ENCODE peak calls at places on chromosome 16, in seven cellular contexts. One of them, this sample, is unnamed.

GRCh38 chr16:82345318-82345717 is 175.3 kb upstream of the MPHOSPH6 start:
- DNase-seq in fibroblast of pulmonary artery: no peak
- DNase-seq in K562: no peak
- DNase-seq in RWPE1: no peak
- DNase-seq in glutamatergic neuron: no peak
- DNase-seq in AG04450: no peak
- DNase-seq in mammary epithelial cell: no peak
- DNase-seq in this sample: no peak

GRCh38 chr16:72812651-72813050 is 235.3 kb downstream of the ZFHX3 start:
- DNase-seq in K562: no peak
- DNase-seq in fibroblast of pulmonary artery: no peak
- DNase-seq in RWPE1: no peak
- DNase-seq in AG04450: no peak
- DNase-seq in glutamatergic neuron: no peak
- DNase-seq in mammary epithelial cell: no peak
- DNase-seq in this sample: no peak

GRCh38 chr16:27977966-27978365 is 85.5 kb downstream of the GSG1L start:
- DNase-seq in fibroblast of pulmonary artery: peak; percentile 11
- DNase-seq in K562: no peak
- DNase-seq in RWPE1: no peak
- DNase-seq in mammary epithelial cell: no peak
- DNase-seq in AG04450: no peak
- DNase-seq in glutamatergic neuron: no peak
- DNase-seq in this sample: no peak

GRCh38 chr16:23382279-23382678 is 70.7 kb downstream of the COG7 start:
- DNase-seq in mammary epithelial cell: no peak
- DNase-seq in RWPE1: no peak
- DNase-seq in fibroblast of pulmonary artery: no peak
- DNase-seq in AG04450: no peak
- DNase-seq in K562: no peak
- DNase-seq in glutamatergic neuron: no peak
- DNase-seq in this sample: no peak

GRCh38 chr16:19757762-19758595 is 39.9 kb downstream of the IQCK start:
- DNase-seq in glutamatergic neuron: no peak
- DNase-seq in mammary epithelial cell: peak; percentile 81
- DNase-seq in K562: no peak
- DNase-seq in fibroblast of pulmonary artery: no peak
- DNase-seq in RWPE1: no peak
- DNase-seq in AG04450: no peak
- DNase-seq in this sample: no peak

GRCh38 chr16:59605706-59606105 is 871.6 kb upstream of the GOT2 start:
- DNase-seq in fibroblast of pulmonary artery: peak; percentile 1
- DNase-seq in RWPE1: no peak
- DNase-seq in AG04450: no peak
- DNase-seq in glutamatergic neuron: no peak
- DNase-seq in K562: no peak
- DNase-seq in mammary epithelial cell: peak; percentile 67
- DNase-seq in this sample: no peak

GRCh38 chr16:49277386-49277742 is 4.3 kb downstream of the CBLN1 start:
- DNase-seq in K562: no peak
- DNase-seq in mammary epithelial cell: no peak
- DNase-seq in RWPE1: no peak
- DNase-seq in glutamatergic neuron: no peak
- DNase-seq in AG04450: no peak
- DNase-seq in fibroblast of pulmonary artery: no peak
- DNase-seq in this sample: no peak

GRCh38 chr16:14037960-14038359 is 33.2 kb upstream of the MRTFB start:
- DNase-seq in fibroblast of pulmonary artery: no peak
- DNase-seq in glutamatergic neuron: no peak
- DNase-seq in RWPE1: no peak
- DNase-seq in K562: no peak
- DNase-seq in mammary epithelial cell: no peak
- DNase-seq in AG04450: no peak
- DNase-seq in this sample: no peak

GRCh38 chr16:69522732-69523404 is 42.9 kb upstream of the NFAT5 start:
- DNase-seq in fibroblast of pulmonary artery: no peak
- DNase-seq in RWPE1: no peak
- DNase-seq in mammary epithelial cell: no peak
- DNase-seq in glutamatergic neuron: no peak
- DNase-seq in K562: peak; percentile 49
- DNase-seq in AG04450: no peak
- DNase-seq in this sample: no peak

GRCh38 chr16:23466162-23466885 is 13.3 kb upstream of the COG7 start:
- DNase-seq in glutamatergic neuron: no peak
- DNase-seq in fibroblast of pulmonary artery: peak; percentile 47
- DNase-seq in mammary epithelial cell: peak; percentile 95
- DNase-seq in RWPE1: peak; percentile 68
- DNase-seq in K562: no peak
- DNase-seq in AG04450: peak; percentile 52
- DNase-seq in this sample: no peak

GRCh38 chr16:75254359-75254837 is 3.0 kb upstream of the BCAR1 start:
- DNase-seq in fibroblast of pulmonary artery: peak; percentile 68
- DNase-seq in glutamatergic neuron: no peak
- DNase-seq in K562: no peak
- DNase-seq in AG04450: no peak
- DNase-seq in mammary epithelial cell: peak; percentile 86
- DNase-seq in RWPE1: peak; percentile 52
- DNase-seq in this sample: no peak

GRCh38 chr16:72300892-72301291 is 128.9 kb upstream of the PMFBP1 start:
- DNase-seq in K562: no peak
- DNase-seq in fibroblast of pulmonary artery: no peak
- DNase-seq in glutamatergic neuron: no peak
- DNase-seq in mammary epithelial cell: no peak
- DNase-seq in AG04450: no peak
- DNase-seq in RWPE1: no peak
- DNase-seq in this sample: no peak

GRCh38 chr16:67847064-67847861 is at the start of gene CENPT:
- DNase-seq in AG04450: no peak
- DNase-seq in mammary epithelial cell: peak; percentile 78
- DNase-seq in RWPE1: peak; percentile 75
- DNase-seq in fibroblast of pulmonary artery: peak; percentile 57
- DNase-seq in glutamatergic neuron: peak; percentile 38
- DNase-seq in K562: peak; percentile 77
- DNase-seq in this sample: peak; percentile 32

GRCh38 chr16:12229759-12230594 is 253.4 kb downstream of the SNX29 start:
- DNase-seq in mammary epithelial cell: no peak
- DNase-seq in RWPE1: no peak
- DNase-seq in K562: no peak
- DNase-seq in glutamatergic neuron: no peak
- DNase-seq in fibroblast of pulmonary artery: peak; percentile 15
- DNase-seq in AG04450: peak; percentile 21
- DNase-seq in this sample: no peak

GRCh38 chr16:69691980-69692911 is 34.1 kb downstream of the NQO1 start:
- DNase-seq in mammary epithelial cell: peak; percentile 81
- DNase-seq in AG04450: no peak
- DNase-seq in K562: no peak
- DNase-seq in glutamatergic neuron: no peak
- DNase-seq in RWPE1: no peak
- DNase-seq in fibroblast of pulmonary artery: peak; percentile 29
- DNase-seq in this sample: no peak

GRCh38 chr16:70252355-70252988 is 732 bp upstream of the EXOSC6 start:
- DNase-seq in fibroblast of pulmonary artery: peak; percentile 21
- DNase-seq in AG04450: no peak
- DNase-seq in K562: peak; percentile 51
- DNase-seq in RWPE1: no peak
- DNase-seq in mammary epithelial cell: no peak
- DNase-seq in glutamatergic neuron: peak; percentile 71
- DNase-seq in this sample: peak; percentile 58

GRCh38 chr16:50516890-50517289 is 31.3 kb upstream of the NKD1 start:
- DNase-seq in glutamatergic neuron: no peak
- DNase-seq in mammary epithelial cell: no peak
- DNase-seq in K562: no peak
- DNase-seq in RWPE1: no peak
- DNase-seq in AG04450: no peak
- DNase-seq in fibroblast of pulmonary artery: no peak
- DNase-seq in this sample: no peak

GRCh38 chr16:12458591-12459400 is 344.9 kb downstream of the CPPED1 start:
- DNase-seq in glutamatergic neuron: no peak
- DNase-seq in AG04450: no peak
- DNase-seq in mammary epithelial cell: no peak
- DNase-seq in RWPE1: no peak
- DNase-seq in fibroblast of pulmonary artery: no peak
- DNase-seq in K562: no peak
- DNase-seq in this sample: no peak

GRCh38 chr16:47358816-47359215 is 102.0 kb downstream of the ITFG1 start:
- DNase-seq in glutamatergic neuron: no peak
- DNase-seq in K562: no peak
- DNase-seq in fibroblast of pulmonary artery: no peak
- DNase-seq in AG04450: no peak
- DNase-seq in mammary epithelial cell: peak; percentile 28
- DNase-seq in RWPE1: peak; percentile 4
- DNase-seq in this sample: no peak

GRCh38 chr16:64539811-64540210 is 582.1 kb downstream of the CDH11 start:
- DNase-seq in RWPE1: no peak
- DNase-seq in K562: no peak
- DNase-seq in glutamatergic neuron: no peak
- DNase-seq in fibroblast of pulmonary artery: no peak
- DNase-seq in AG04450: no peak
- DNase-seq in mammary epithelial cell: no peak
- DNase-seq in this sample: no peak

GRCh38 chr16:75203667-75204409 is 3.1 kb downstream of the CTRB2 start:
- DNase-seq in mammary epithelial cell: no peak
- DNase-seq in glutamatergic neuron: no peak
- DNase-seq in K562: no peak
- DNase-seq in fibroblast of pulmonary artery: no peak
- DNase-seq in RWPE1: no peak
- DNase-seq in AG04450: no peak
- DNase-seq in this sample: no peak

GRCh38 chr16:11224894-11225676 is 30.9 kb downstream of the SOCS1 start:
- DNase-seq in glutamatergic neuron: no peak
- DNase-seq in K562: no peak
- DNase-seq in AG04450: no peak
- DNase-seq in mammary epithelial cell: peak; percentile 32
- DNase-seq in RWPE1: no peak
- DNase-seq in fibroblast of pulmonary artery: no peak
- DNase-seq in this sample: no peak

DNA sequence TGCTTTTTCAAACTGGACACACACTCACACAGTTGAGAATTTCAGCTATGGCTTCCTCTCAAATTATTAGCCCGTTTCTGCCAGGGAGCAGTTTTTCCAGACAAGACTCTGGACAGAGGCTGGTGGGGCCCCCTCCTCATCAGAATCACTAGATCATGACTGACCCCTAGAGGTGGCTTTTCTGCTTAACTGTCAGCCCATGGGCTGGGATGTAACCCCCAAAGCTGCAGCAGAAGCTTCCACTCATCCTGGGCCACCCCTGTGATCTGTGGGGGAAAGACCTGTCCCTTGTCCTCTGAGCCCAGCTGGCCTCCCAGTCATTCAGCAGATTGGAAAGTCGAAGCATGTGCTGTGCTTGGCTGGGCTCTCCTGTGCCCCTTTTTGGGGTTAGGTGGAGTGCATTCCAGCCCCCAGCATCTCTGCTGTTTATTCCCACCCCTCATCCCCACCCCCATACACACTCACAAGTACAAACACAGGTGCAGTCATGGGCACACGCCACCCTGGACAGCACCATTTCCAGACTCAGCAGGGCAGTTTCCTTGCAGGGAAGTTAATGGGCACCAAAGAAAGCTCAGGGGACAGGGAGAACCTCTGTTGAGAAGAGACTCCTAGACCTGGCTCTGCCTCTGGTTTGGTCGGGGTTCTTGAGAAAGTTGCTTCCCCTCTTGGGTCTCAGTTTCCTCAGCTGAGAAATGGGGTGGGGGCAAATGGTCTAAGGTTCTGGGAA is 77.6 kb upstream of the RBL2 start:
- DNase-seq in RWPE1: no peak
- DNase-seq in mammary epithelial cell: no peak
- DNase-seq in AG04450: no peak
- DNase-seq in glutamatergic neuron: no peak
- DNase-seq in K562: no peak
- DNase-seq in fibroblast of pulmonary artery: no peak
- DNase-seq in this sample: peak; percentile 19
- TF ChIP-seq CTCF in RWPE1: no peak
- TF ChIP-seq CTCF in mammary epithelial cell: no peak
- TF ChIP-seq CTCF in AG04450: no peak
- TF ChIP-seq CTCF in glutamatergic neuron: no peak
- TF ChIP-seq CTCF in K562: peak; percentile 41
- TF ChIP-seq CTCF in fibroblast of pulmonary artery: no peak
- TF ChIP-seq CTCF in this sample: no peak

GRCh38 chr16:6611535-6611934 is 721.1 kb upstream of the RBFOX1 start:
- DNase-seq in AG04450: no peak
- DNase-seq in mammary epithelial cell: no peak
- DNase-seq in fibroblast of pulmonary artery: no peak
- DNase-seq in RWPE1: no peak
- DNase-seq in glutamatergic neuron: no peak
- DNase-seq in K562: peak; percentile 12
- DNase-seq in this sample: peak; percentile 26
- TF ChIP-seq CTCF in AG04450: no peak
- TF ChIP-seq CTCF in mammary epithelial cell: no peak
- TF ChIP-seq CTCF in fibroblast of pulmonary artery: no peak
- TF ChIP-seq CTCF in RWPE1: no peak
- TF ChIP-seq CTCF in glutamatergic neuron: no peak
- TF ChIP-seq CTCF in K562: peak; percentile 42
- TF ChIP-seq CTCF in this sample: no peak

GRCh38 chr16:2429037-2429770 is at the start of gene CCNF:
- DNase-seq in mammary epithelial cell: peak; percentile 92
- DNase-seq in K562: peak; percentile 98
- DNase-seq in AG04450: peak; percentile 75
- DNase-seq in glutamatergic neuron: peak; percentile 100
- DNase-seq in RWPE1: peak; percentile 99
- DNase-seq in fibroblast of pulmonary artery: peak; percentile 94
- DNase-seq in this sample: peak; percentile 99

GRCh38 chr16:2428787-2429036 is 535 bp upstream of the CCNF start:
- DNase-seq in mammary epithelial cell: no peak
- DNase-seq in glutamatergic neuron: no peak
- DNase-seq in fibroblast of pulmonary artery: no peak
- DNase-seq in K562: no peak
- DNase-seq in AG04450: no peak
- DNase-seq in RWPE1: no peak
- DNase-seq in this sample: no peak

GRCh38 chr16:2427526-2427925 is 1.7 kb upstream of the CCNF start:
- DNase-seq in K562: no peak
- DNase-seq in AG04450: no peak
- DNase-seq in fibroblast of pulmonary artery: no peak
- DNase-seq in RWPE1: no peak
- DNase-seq in mammary epithelial cell: no peak
- DNase-seq in glutamatergic neuron: no peak
- DNase-seq in this sample: no peak

GRCh38 chr16:2426941-2427361 is 2.3 kb upstream of the CCNF start:
- DNase-seq in glutamatergic neuron: no peak
- DNase-seq in RWPE1: peak; percentile 27
- DNase-seq in K562: no peak
- DNase-seq in mammary epithelial cell: peak; percentile 27
- DNase-seq in fibroblast of pulmonary artery: no peak
- DNase-seq in AG04450: no peak
- DNase-seq in this sample: no peak

GRCh38 chr16:2428051-2428786 is 1.0 kb upstream of the CCNF start:
- DNase-seq in glutamatergic neuron: peak; percentile 61
- DNase-seq in AG04450: no peak
- DNase-seq in K562: peak; percentile 79
- DNase-seq in fibroblast of pulmonary artery: peak; percentile 27
- DNase-seq in mammary epithelial cell: peak; percentile 20
- DNase-seq in RWPE1: peak; percentile 26
- DNase-seq in this sample: peak; percentile 43
- TF ChIP-seq CTCF in glutamatergic neuron: no peak
- TF ChIP-seq CTCF in AG04450: peak; percentile 42
- TF ChIP-seq CTCF in K562: peak; percentile 69
- TF ChIP-seq CTCF in fibroblast of pulmonary artery: peak; percentile 22
- TF ChIP-seq CTCF in mammary epithelial cell: no peak
- TF ChIP-seq CTCF in RWPE1: peak; percentile 16
- TF ChIP-seq CTCF in this sample: no peak

GRCh38 chr16:62208934-62209333 is 172.7 kb upstream of the CDH8 start:
- DNase-seq in fibroblast of pulmonary artery: no peak
- DNase-seq in glutamatergic neuron: no peak
- DNase-seq in RWPE1: no peak
- DNase-seq in AG04450: no peak
- DNase-seq in mammary epithelial cell: no peak
- DNase-seq in K562: no peak
- DNase-seq in this sample: no peak

GRCh38 chr16:62213763-62214162 is 177.5 kb upstream of the CDH8 start:
- DNase-seq in K562: no peak
- DNase-seq in fibroblast of pulmonary artery: no peak
- DNase-seq in glutamatergic neuron: peak; percentile 20
- DNase-seq in mammary epithelial cell: no peak
- DNase-seq in RWPE1: no peak
- DNase-seq in AG04450: no peak
- DNase-seq in this sample: peak; percentile 19
- TF ChIP-seq CTCF in K562: no peak
- TF ChIP-seq CTCF in fibroblast of pulmonary artery: no peak
- TF ChIP-seq CTCF in glutamatergic neuron: peak; percentile 57
- TF ChIP-seq CTCF in mammary epithelial cell: peak; percentile 56
- TF ChIP-seq CTCF in RWPE1: no peak
- TF ChIP-seq CTCF in AG04450: no peak
- TF ChIP-seq CTCF in this sample: peak; percentile 66

This sample was measured in endothelial cell.